ENCODE peak calls at places on chromosomes 13 and 19, in six cellular contexts. One of them, this sample, is unnamed.
A peak's percentile ranks its signal among the peaks of the same experiment; 100 is the strongest.

GRCh38 chr19:41449079-41449864 is 6.3 kb downstream of the ERICH4 start:
- DNase-seq in H1: peak; percentile 66
- DNase-seq in GM12892: peak; percentile 78
- DNase-seq in GM12878: no peak
- DNase-seq in K562: peak; percentile 92
- DNase-seq in HepG2: peak; percentile 59
- DNase-seq in this sample: no peak

GRCh38 chr13:20136781-20137703 is 23.8 kb downstream of the GJA3 start:
- DNase-seq in H1: no peak
- DNase-seq in GM12892: no peak
- DNase-seq in GM12878: no peak
- DNase-seq in K562: no peak
- DNase-seq in HepG2: peak; percentile 37
- DNase-seq in this sample: no peak

GRCh38 chr13:113508531-113509254 is 18.2 kb upstream of the DCUN1D2 start:
- DNase-seq in H1: no peak
- DNase-seq in GM12892: no peak
- DNase-seq in GM12878: no peak
- DNase-seq in K562: no peak
- DNase-seq in HepG2: no peak
- DNase-seq in this sample: no peak

GRCh38 chr19:12922959-12923358 is 3.9 kb upstream of the SYCE2 start:
- DNase-seq in H1: no peak
- DNase-seq in GM12892: no peak
- DNase-seq in GM12878: no peak
- DNase-seq in K562: no peak
- DNase-seq in HepG2: no peak
- DNase-seq in this sample: no peak

GRCh38 chr13:74290324-74290773 is 156.1 kb upstream of the KLF12 start:
- DNase-seq in H1: no peak
- DNase-seq in GM12892: no peak
- DNase-seq in GM12878: no peak
- DNase-seq in K562: no peak
- DNase-seq in HepG2: peak; percentile 9
- DNase-seq in this sample: no peak

GRCh38 chr19:31164666-31165265 is 184.5 kb downstream of the TSHZ3 start:
- DNase-seq in H1: no peak
- DNase-seq in GM12892: no peak
- DNase-seq in GM12878: no peak
- DNase-seq in K562: no peak
- DNase-seq in HepG2: no peak
- DNase-seq in this sample: no peak

GRCh38 chr13:96871470-96871869 is 122.8 kb downstream of the OXGR1 start:
- DNase-seq in H1: no peak
- DNase-seq in GM12892: no peak
- DNase-seq in GM12878: no peak
- DNase-seq in K562: no peak
- DNase-seq in HepG2: no peak
- DNase-seq in this sample: no peak

GRCh38 chr19:13036366-13036976 is 41.2 kb downstream of the NFIX start:
- DNase-seq in H1: no peak
- DNase-seq in GM12892: no peak
- DNase-seq in GM12878: no peak
- DNase-seq in K562: peak; percentile 54
- DNase-seq in HepG2: no peak
- DNase-seq in this sample: no peak

GRCh38 chr13:22592515-22592914 is 588.3 kb upstream of the SGCG start:
- DNase-seq in H1: no peak
- DNase-seq in GM12892: no peak
- DNase-seq in GM12878: no peak
- DNase-seq in K562: no peak
- DNase-seq in HepG2: no peak
- DNase-seq in this sample: no peak

GRCh38 chr19:28409859-28410258 is 803.1 kb downstream of the UQCRFS1 start:
- DNase-seq in H1: no peak
- DNase-seq in GM12892: no peak
- DNase-seq in GM12878: no peak
- DNase-seq in K562: no peak
- DNase-seq in HepG2: no peak
- DNase-seq in this sample: no peak

GRCh38 chr13:48000559-48001126 is 430 bp downstream of the SUCLA2 start:
- DNase-seq in H1: no peak
- DNase-seq in GM12892: no peak
- DNase-seq in GM12878: no peak
- DNase-seq in K562: no peak
- DNase-seq in HepG2: no peak
- DNase-seq in this sample: peak; percentile 15

GRCh38 chr13:112159575-112160547 is 92.9 kb downstream of the SOX1 start:
- DNase-seq in H1: no peak
- DNase-seq in GM12892: no peak
- DNase-seq in GM12878: no peak
- DNase-seq in K562: no peak
- DNase-seq in HepG2: peak; percentile 73
- DNase-seq in this sample: no peak

GRCh38 chr13:46515793-46516192 is 37.2 kb upstream of the LRCH1 start:
- DNase-seq in H1: no peak
- DNase-seq in GM12892: no peak
- DNase-seq in GM12878: no peak
- DNase-seq in K562: no peak
- DNase-seq in HepG2: no peak
- DNase-seq in this sample: no peak

GRCh38 chr13:80132741-80133601 is 208.0 kb downstream of the SPRY2 start:
- DNase-seq in H1: no peak
- DNase-seq in GM12892: no peak
- DNase-seq in GM12878: no peak
- DNase-seq in K562: no peak
- DNase-seq in HepG2: peak; percentile 0
- DNase-seq in this sample: no peak

GRCh38 chr13:98406475-98406874 is 170.4 kb downstream of the STK24 start:
- DNase-seq in H1: no peak
- DNase-seq in GM12892: no peak
- DNase-seq in GM12878: no peak
- DNase-seq in K562: no peak
- DNase-seq in HepG2: no peak
- DNase-seq in this sample: no peak

GRCh38 chr13:110405597-110406450 is 98.7 kb downstream of the COL4A2 start:
- DNase-seq in H1: no peak
- DNase-seq in GM12892: no peak
- DNase-seq in GM12878: no peak
- DNase-seq in K562: no peak
- DNase-seq in HepG2: no peak
- DNase-seq in this sample: no peak

GRCh38 chr19:46536391-46536790 is 40.7 kb upstream of the PNMA8B start:
- DNase-seq in H1: no peak
- DNase-seq in GM12892: no peak
- DNase-seq in GM12878: no peak
- DNase-seq in K562: no peak
- DNase-seq in HepG2: no peak
- DNase-seq in this sample: no peak

GRCh38 chr13:112328936-112329335 is 47.2 kb upstream of the SPACA7 start:
- DNase-seq in H1: no peak
- DNase-seq in GM12892: no peak
- DNase-seq in GM12878: no peak
- DNase-seq in K562: no peak
- DNase-seq in HepG2: no peak
- DNase-seq in this sample: no peak

GRCh38 chr13:68369739-68370138 is 1139.6 kb upstream of the PCDH9 start:
- DNase-seq in H1: no peak
- DNase-seq in GM12892: no peak
- DNase-seq in GM12878: no peak
- DNase-seq in K562: no peak
- DNase-seq in HepG2: peak; percentile 49
- DNase-seq in this sample: no peak

GRCh38 chr13:22749626-22750025 is 431.2 kb upstream of the SGCG start:
- DNase-seq in H1: no peak
- DNase-seq in GM12892: no peak
- DNase-seq in GM12878: no peak
- DNase-seq in K562: no peak
- DNase-seq in HepG2: no peak
- DNase-seq in this sample: no peak

GRCh38 chr19:27793128-27793643 is 1419.8 kb downstream of the UQCRFS1 start:
- DNase-seq in H1: peak; percentile 83
- DNase-seq in GM12892: peak; percentile 39
- DNase-seq in GM12878: peak; percentile 61
- DNase-seq in K562: peak; percentile 78
- DNase-seq in HepG2: peak; percentile 87
- DNase-seq in this sample: peak; percentile 32

GRCh38 chr13:44906758-44907157 is 82.5 kb downstream of the NUFIP1 start:
- DNase-seq in H1: no peak
- DNase-seq in GM12892: no peak
- DNase-seq in GM12878: no peak
- DNase-seq in K562: no peak
- DNase-seq in HepG2: no peak
- DNase-seq in this sample: no peak

GRCh38 chr13:64186503-64186902 is 2770.9 kb upstream of the PCDH20 start:
- DNase-seq in H1: no peak
- DNase-seq in GM12892: no peak
- DNase-seq in GM12878: no peak
- DNase-seq in K562: no peak
- DNase-seq in HepG2: no peak
- DNase-seq in this sample: no peak

GRCh38 chr13:31056650-31057275 is 104.9 kb downstream of the HSPH1 start:
- DNase-seq in H1: no peak
- DNase-seq in GM12892: no peak
- DNase-seq in GM12878: no peak
- DNase-seq in K562: no peak
- DNase-seq in HepG2: no peak
- DNase-seq in this sample: no peak

GRCh38 chr13:85076343-85076742 is 722.9 kb downstream of the SLITRK6 start:
- DNase-seq in H1: no peak
- DNase-seq in GM12892: no peak
- DNase-seq in GM12878: no peak
- DNase-seq in K562: no peak
- DNase-seq in HepG2: no peak
- DNase-seq in this sample: no peak

GRCh38 chr13:71661921-71662320 is 205.1 kb downstream of the DACH1 start:
- DNase-seq in H1: no peak
- DNase-seq in GM12892: no peak
- DNase-seq in GM12878: no peak
- DNase-seq in K562: no peak
- DNase-seq in HepG2: no peak
- DNase-seq in this sample: no peak

GRCh38 chr13:64793131-64793530 is 2437.0 kb downstream of the PCDH9 start:
- DNase-seq in H1: no peak
- DNase-seq in GM12892: no peak
- DNase-seq in GM12878: no peak
- DNase-seq in K562: no peak
- DNase-seq in HepG2: no peak
- DNase-seq in this sample: no peak

GRCh38 chr13:77345150-77345780 is 18.4 kb upstream of the MYCBP2 start:
- DNase-seq in H1: no peak
- DNase-seq in GM12892: no peak
- DNase-seq in GM12878: no peak
- DNase-seq in K562: no peak
- DNase-seq in HepG2: no peak
- DNase-seq in this sample: no peak

GRCh38 chr13:110186221-110186838 is 120.6 kb downstream of the COL4A1 start:
- DNase-seq in H1: no peak
- DNase-seq in GM12892: no peak
- DNase-seq in GM12878: no peak
- DNase-seq in K562: no peak
- DNase-seq in HepG2: no peak
- DNase-seq in this sample: no peak

GRCh38 chr19:18292460-18292809 is 11.0 kb upstream of the JUND start:
- DNase-seq in H1: no peak
- DNase-seq in GM12892: no peak
- DNase-seq in GM12878: no peak
- DNase-seq in K562: no peak
- DNase-seq in HepG2: no peak
- DNase-seq in this sample: no peak

GRCh38 chr19:18291019-18291524 is 9.7 kb upstream of the JUND start:
- DNase-seq in H1: no peak
- DNase-seq in GM12892: no peak
- DNase-seq in GM12878: no peak
- DNase-seq in K562: no peak
- DNase-seq in HepG2: no peak
- DNase-seq in this sample: no peak

GRCh38 chr19:18292810-18293641 is 11.6 kb upstream of the JUND start:
- DNase-seq in H1: peak; percentile 79
- DNase-seq in GM12892: no peak
- DNase-seq in GM12878: no peak
- DNase-seq in K562: peak; percentile 82
- DNase-seq in HepG2: peak; percentile 75
- DNase-seq in this sample: no peak

GRCh38 chr19:18290250-18291018 is 9.0 kb upstream of the JUND start:
- DNase-seq in H1: no peak
- DNase-seq in GM12892: peak; percentile 57
- DNase-seq in GM12878: peak; percentile 79
- DNase-seq in K562: peak; percentile 9
- DNase-seq in HepG2: no peak
- DNase-seq in this sample: no peak

GRCh38 chr19:18291590-18292459 is 10.4 kb upstream of the JUND start:
- DNase-seq in H1: no peak
- DNase-seq in GM12892: peak; percentile 91
- DNase-seq in GM12878: no peak
- DNase-seq in K562: peak; percentile 89
- DNase-seq in HepG2: peak; percentile 51
- DNase-seq in this sample: peak; percentile 90
- TF ChIP-seq POLR2A in H1: no peak
- TF ChIP-seq POLR2A in GM12892: peak; percentile 63
- TF ChIP-seq POLR2A in GM12878: peak; percentile 72
- TF ChIP-seq POLR2A in K562: peak; percentile 79
- TF ChIP-seq POLR2A in HepG2: no peak
- TF ChIP-seq POLR2A in this sample: peak; percentile 28

GRCh38 chr19:16791942-16792341 is 37.3 kb upstream of the SIN3B start:
- DNase-seq in H1: no peak
- DNase-seq in GM12892: no peak
- DNase-seq in GM12878: no peak
- DNase-seq in K562: no peak
- DNase-seq in HepG2: no peak
- DNase-seq in this sample: no peak
- TF ChIP-seq TAF1 in H1: no peak
- TF ChIP-seq TAF1 in GM12892: no peak
- TF ChIP-seq TAF1 in GM12878: no peak
- TF ChIP-seq TAF1 in K562: no peak
- TF ChIP-seq TAF1 in HepG2: no peak
- TF ChIP-seq TAF1 in this sample: no peak

DNA sequence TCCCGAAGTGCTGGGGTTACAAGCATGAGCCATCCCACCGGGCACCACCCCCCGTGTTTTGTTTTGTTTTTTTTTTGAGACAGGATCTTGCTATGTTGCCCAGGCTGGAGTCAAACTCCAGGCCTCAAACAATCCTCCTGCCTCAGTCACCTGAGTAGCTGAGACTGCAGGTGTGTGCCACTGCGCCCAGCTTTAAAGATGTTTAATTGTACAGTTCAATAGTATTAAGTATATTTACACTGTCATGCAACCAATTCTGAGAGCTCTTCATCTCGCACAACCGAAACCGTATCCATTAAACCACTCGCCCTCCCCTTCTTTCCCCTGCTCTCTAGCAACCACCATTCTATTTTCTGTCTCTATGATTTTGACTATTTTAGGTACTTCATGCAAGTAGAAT is 15.6 kb downstream of the NUCB1 start:
- DNase-seq in H1: no peak
- DNase-seq in GM12892: no peak
- DNase-seq in GM12878: no peak
- DNase-seq in K562: no peak
- DNase-seq in HepG2: no peak
- DNase-seq in this sample: no peak
- TF ChIP-seq POLR2A in H1: no peak
- TF ChIP-seq POLR2A in GM12892: no peak
- TF ChIP-seq POLR2A in GM12878: no peak
- TF ChIP-seq POLR2A in K562: no peak
- TF ChIP-seq POLR2A in HepG2: no peak
- TF ChIP-seq POLR2A in this sample: no peak

GRCh38 chr19:8515317-8515716 is 1.4 kb upstream of the ZNF414 start:
- DNase-seq in H1: no peak
- DNase-seq in GM12892: no peak
- DNase-seq in GM12878: no peak
- DNase-seq in K562: no peak
- DNase-seq in HepG2: no peak
- DNase-seq in this sample: no peak
- TF ChIP-seq TAF1 in H1: no peak
- TF ChIP-seq TAF1 in GM12892: no peak
- TF ChIP-seq TAF1 in GM12878: no peak
- TF ChIP-seq TAF1 in K562: no peak
- TF ChIP-seq TAF1 in HepG2: no peak
- TF ChIP-seq TAF1 in this sample: no peak

This sample was measured in GM12891.